ENCODE peak calls at places on chromosome 22, in six cellular contexts. A is CD4-positive, alpha-beta T cell; N is GM19239; Z is stimulated activated CD4-positive, alpha-beta T cell treated with anti-CD3 and anti-CD28 coated beads, Interleukin-1b, Interleukin-23, amount 100 ng/mL, for 24 hours; U is activated naive CD8-positive, alpha-beta T cell treated with anti-CD3 and anti-CD28 coated beads, Interleukin-2, amount 50 U/mL, for 24 hours; C is hippocampal formation. S is an unnamed sample.

GRCh38 chr22:41768420-41768819 is 32.1 kb upstream of the CCDC134 start:
- DNase-seq in C (no peak), Z (no peak), U (no peak), N (no peak), A (no peak), S (no peak)

GRCh38 chr22:30469165-30469564 is 2.7 kb downstream of the SEC14L3 start:
- DNase-seq in U (no peak), C (no peak), N (no peak), A (no peak), Z (no peak), S (no peak)

GRCh38 chr22:32985899-32986772 is 72.0 kb downstream of the SYN3 start:
- DNase-seq in A (peak; percentile 1), N (peak; percentile 54), Z (no peak), U (peak; percentile 59), C (peak; percentile 45), S (peak; percentile 63)

GRCh38 chr22:31829505-31829904 is 75.7 kb downstream of the DEPDC5 start:
- DNase-seq in U (peak; percentile 52), Z (peak; percentile 13), C (no peak), N (no peak), A (no peak), S (peak; percentile 72)

GRCh38 chr22:29030618-29031235 is 30.9 kb downstream of the C22orf31 start:
- DNase-seq in A (no peak), C (peak; percentile 5), N (no peak), U (peak; percentile 37), Z (no peak), S (peak; percentile 42)

GRCh38 chr22:26522012-26522411 is 9.7 kb upstream of the TFIP11 start:
- DNase-seq in C (no peak), Z (no peak), A (no peak), N (no peak), U (no peak), S (no peak)

GRCh38 chr22:37260939-37261338 is 16.9 kb upstream of the RAC2 start:
- DNase-seq in C (no peak), N (no peak), A (peak; percentile 49), U (peak; percentile 72), Z (no peak), S (peak; percentile 77)

GRCh38 chr22:22342697-22343602 is 98.4 kb downstream of the VPREB1 start:
- DNase-seq in Z (peak; percentile 56), A (peak; percentile 59), C (no peak), U (peak; percentile 78), N (peak; percentile 39), S (peak; percentile 82)

GRCh38 chr22:42412744-42413220 is 19.4 kb downstream of the NFAM1 start:
- DNase-seq in C (no peak), Z (no peak), U (no peak), A (no peak), N (no peak), S (no peak)

GRCh38 chr22:39221999-39222686 is 22.6 kb downstream of the PDGFB start:
- DNase-seq in N (no peak), A (no peak), U (no peak), C (no peak), Z (no peak), S (no peak)

GRCh38 chr22:20438066-20438677 is 547 bp upstream of the SCARF2 start:
- DNase-seq in N (no peak), A (no peak), Z (no peak), C (no peak), U (no peak), S (no peak)

GRCh38 chr22:41963453-41964105 is 5.7 kb upstream of the SEPTIN3 start:
- DNase-seq in Z (no peak), A (no peak), C (peak; percentile 59), N (no peak), U (no peak), S (no peak)

GRCh38 chr22:20131593-20131855 is at the start of gene ZDHHC8:
- DNase-seq in N (peak; percentile 69), A (peak; percentile 27), U (peak; percentile 53), C (no peak), Z (no peak), S (peak; percentile 30)

GRCh38 chr22:45628508-45628907 is 43.1 kb upstream of the ATXN10 start:
- DNase-seq in C (no peak), N (no peak), U (no peak), Z (no peak), A (no peak), S (no peak)

GRCh38 chr22:20132686-20133246 is 1.2 kb downstream of the ZDHHC8 start:
- DNase-seq in Z (no peak), N (no peak), C (no peak), A (no peak), U (no peak), S (no peak)

GRCh38 chr22:45334068-45334467 is 24.3 kb downstream of the FAM118A start:
- DNase-seq in U (no peak), Z (no peak), N (no peak), C (no peak), A (no peak), S (no peak)

GRCh38 chr22:27060188-27060587 is 402.8 kb downstream of the MIAT start:
- DNase-seq in A (no peak), U (no peak), Z (no peak), N (no peak), C (no peak), S (no peak)

GRCh38 chr22:47625013-47625385 is 862.5 kb downstream of the TBC1D22A start:
- DNase-seq in A (no peak), U (no peak), N (no peak), Z (no peak), C (no peak), S (no peak)

GRCh38 chr22:25350551-25350971 is 131.1 kb downstream of the CRYBB2 start:
- DNase-seq in Z (no peak), C (no peak), A (no peak), N (no peak), U (no peak), S (no peak)

GRCh38 chr22:30868663-30869385 is 99.8 kb downstream of the MORC2 start:
- DNase-seq in A (no peak), Z (no peak), U (no peak), N (no peak), C (peak; percentile 6), S (no peak)

GRCh38 chr22:45548991-45549736 is 46.5 kb downstream of the FBLN1 start:
- DNase-seq in A (no peak), U (no peak), N (no peak), Z (no peak), C (no peak), S (no peak)

GRCh38 chr22:47553436-47553835 is 791.0 kb downstream of the TBC1D22A start:
- DNase-seq in A (no peak), Z (no peak), U (no peak), C (no peak), N (no peak), S (no peak)

S was measured in activated CD8-positive, alpha-beta T cell treated with anti-CD3 and anti-CD28 coated beads for 36 hours.